ENCODE peak calls at places on chromosomes 5 and 9, in four cellular contexts. G is NCI-H1092, A is HT1080, J is substantia nigra. D is an unnamed sample.

GRCh38 chr9:130900701-130901497 is 4.3 kb upstream of the QRFP start:
- DNase-seq in G (no peak), A (no peak), J (no peak), D (no peak)

GRCh38 chr5:133118741-133119140 is 66.9 kb downstream of the HSPA4 start:
- DNase-seq in G (no peak), A (no peak), J (no peak), D (no peak)

GRCh38 chr5:88660947-88661869 is 221.8 kb downstream of the MEF2C start:
- DNase-seq in G (no peak), A (peak), J (peak), D (peak)

GRCh38 chr5:42579320-42579719 is 156.1 kb downstream of the GHR start:
- DNase-seq in G (no peak), A (no peak), J (no peak), D (no peak)

GRCh38 chr5:454936-455335 is 12.0 kb downstream of the EXOC3 start:
- DNase-seq in G (no peak), A (no peak), J (no peak), D (no peak)

GRCh38 chr5:101806410-101806809 is 489.7 kb downstream of the SLCO4C1 start:
- DNase-seq in G (no peak), A (no peak), J (no peak), D (no peak)

GRCh38 chr5:173868096-173868879 is 19.9 kb upstream of the CPEB4 start:
- DNase-seq in G (no peak), A (peak), J (no peak), D (no peak)

GRCh38 chr5:100904259-100904822 is 1.3 kb upstream of the ST8SIA4 start:
- DNase-seq in G (no peak), A (no peak), J (no peak), D (no peak)

GRCh38 chr9:14346826-14347407 is 33.0 kb upstream of the NFIB start:
- DNase-seq in G (peak), A (no peak), J (no peak), D (no peak)

GRCh38 chr5:90909091-90909503 is 350.5 kb downstream of the ADGRV1 start:
- DNase-seq in G (no peak), A (no peak), J (no peak), D (no peak)

D was measured in neuronal stem cell.